ENCODE peak calls at places on chromosomes 7 and 10, in six cellular contexts. L is SJCRH30, O is upper lobe of right lung, M is astrocyte of the spinal cord, D is aorta, P is colonic mucosa. V is an unnamed sample.

GRCh38 chr7:20543565-20543964 is 71.9 kb upstream of the ABCB5 start:
- DNase-seq in L (no peak), O (no peak), P (no peak), D (no peak), M (no peak), V (no peak)

GRCh38 chr10:70480254-70480861 is 1.8 kb downstream of the PALD1 start:
- DNase-seq in M (no peak), O (no peak), D (no peak), P (no peak), L (no peak), V (no peak)

GRCh38 chr10:13110908-13111307 is 10.9 kb downstream of the OPTN start:
- DNase-seq in O (no peak), M (no peak), D (no peak), P (no peak), L (no peak), V (no peak)

GRCh38 chr10:59611048-59611447 is 98.6 kb downstream of the SLC16A9 start:
- DNase-seq in P (no peak), D (no peak), M (no peak), L (no peak), O (no peak), V (no peak)

GRCh38 chr10:88027570-88027969 is 164.1 kb downstream of the PTEN start:
- DNase-seq in P (no peak), M (no peak), O (no peak), L (no peak), D (no peak), V (no peak)

GRCh38 chr7:15801565-15801964 is 115.1 kb upstream of the MEOX2 start:
- DNase-seq in O (no peak), L (peak), P (no peak), D (no peak), M (peak), V (no peak)

GRCh38 chr10:12841826-12842225 is 159.7 kb downstream of the CCDC3 start:
- DNase-seq in P (no peak), L (no peak), M (no peak), O (no peak), D (no peak), V (peak)

GRCh38 chr7:32256376-32256775 is 186.2 kb upstream of the PDE1C start:
- DNase-seq in D (no peak), L (peak), P (no peak), O (no peak), M (no peak), V (no peak)

GRCh38 chr7:72446566-72447462 is 34.7 kb upstream of the CALN1 start:
- DNase-seq in M (no peak), L (peak), O (no peak), P (no peak), D (no peak), V (no peak)

GRCh38 chr7:40298421-40298820 is 163.6 kb downstream of the SUGCT start:
- DNase-seq in M (peak), L (peak), P (no peak), O (no peak), D (no peak), V (no peak)

GRCh38 chr10:107022600-107023354 is 141.7 kb downstream of the SORCS1 start:
- DNase-seq in M (no peak), L (peak), D (no peak), P (no peak), O (no peak), V (no peak)

GRCh38 chr10:132395704-132396494 is 1.1 kb upstream of the PWWP2B start:
- DNase-seq in O (peak), P (peak), D (peak), L (no peak), M (no peak), V (peak)

GRCh38 chr7:116173051-116174028 is 37.0 kb upstream of the TES start:
- DNase-seq in D (no peak), P (no peak), L (peak), M (peak), O (no peak), V (no peak)

GRCh38 chr7:140165422-140165821 is 11.4 kb downstream of the KDM7A start:
- DNase-seq in M (peak), O (no peak), L (no peak), D (no peak), P (no peak), V (no peak)

GRCh38 chr10:70358446-70358845 is 24.0 kb downstream of the LRRC20 start:
- DNase-seq in L (no peak), P (no peak), D (peak), O (no peak), M (no peak), V (no peak)

GRCh38 chr10:124285587-124286527 is 132.9 kb downstream of the OAT start:
- DNase-seq in D (peak), P (no peak), L (no peak), M (peak), O (peak), V (no peak)

GRCh38 chr7:143265017-143265693 is 1.9 kb downstream of the GSTK1 start:
- DNase-seq in O (no peak), D (no peak), M (no peak), P (no peak), L (peak), V (no peak)

GRCh38 chr10:126397640-126398382 is 9.5 kb upstream of the ADAM12 start:
- DNase-seq in P (no peak), O (no peak), L (peak), M (peak), D (no peak), V (no peak)

GRCh38 chr10:125160856-125161569 is 650 bp upstream of the CTBP2 start:
- DNase-seq in P (peak), O (peak), M (peak), D (peak), L (peak), V (peak)

GRCh38 chr10:29736325-29737208 is 101.8 kb upstream of the SVIL start:
- DNase-seq in P (peak), O (peak), L (peak), D (peak), M (peak), V (peak)

GRCh38 chr7:106119719-106120118 is 7.6 kb upstream of the SYPL1 start:
- DNase-seq in M (no peak), L (no peak), D (no peak), O (no peak), P (no peak), V (no peak)

GRCh38 chr7:74717889-74718288 is 55.9 kb upstream of the NCF1 start:
- DNase-seq in L (no peak), D (no peak), O (no peak), M (no peak), P (no peak), V (no peak)

DNA sequence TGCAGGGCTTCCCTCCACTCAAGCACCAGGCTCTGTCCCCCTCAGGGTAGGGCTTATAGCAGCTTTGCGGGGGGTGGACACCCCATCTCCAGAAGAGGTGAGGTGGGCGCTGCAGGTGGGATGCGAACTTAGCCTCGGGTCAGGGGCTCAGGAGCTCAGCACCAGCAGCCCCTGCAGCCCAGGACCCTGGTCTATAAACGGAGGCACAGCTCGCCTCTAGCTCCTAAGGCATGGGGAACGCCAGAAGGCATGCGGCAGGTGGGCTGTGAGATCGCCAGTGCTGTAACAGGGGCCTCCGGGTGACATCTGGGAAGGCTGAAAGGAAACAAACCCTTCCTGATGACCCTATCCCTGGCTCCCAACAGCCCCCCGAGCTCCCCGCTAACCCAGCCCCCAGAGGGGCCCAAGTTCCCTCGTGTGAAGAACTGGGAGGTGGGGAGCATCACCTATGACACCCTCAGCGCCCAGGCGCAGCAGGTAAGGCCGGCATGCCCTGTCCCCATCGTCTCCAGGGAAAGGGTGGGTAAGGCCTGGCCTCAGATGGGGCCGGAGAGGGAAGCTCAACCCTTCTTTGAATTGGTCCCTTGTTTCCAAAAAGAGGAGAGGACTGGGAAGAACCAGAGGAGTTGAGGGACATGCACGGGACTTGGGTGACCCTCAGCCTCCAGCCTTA is 4.2 kb downstream of the NOS3 start:
- DNase-seq in P (no peak), O (no peak), D (no peak), L (peak), M (no peak), V (no peak)
- H3K4me3 ChIP-seq in P (no peak), O (peak), D (no peak), L (no peak), M (no peak), V (peak)

GRCh38 chr10:101229275-101230184 is at the start of gene LBX1:
- DNase-seq in M (no peak), L (peak), O (no peak), D (no peak), P (no peak), V (peak)
- H3K4me3 ChIP-seq in M (no peak), L (peak), O (peak), D (no peak), P (no peak), V (peak)

GRCh38 chr7:158903897-158904541 is 47.7 kb downstream of the DYNC2I1 start:
- DNase-seq in O (no peak), D (no peak), L (no peak), P (no peak), M (no peak), V (no peak)

GRCh38 chr7:158908552-158908951 is 52.2 kb downstream of the DYNC2I1 start:
- DNase-seq in P (no peak), O (no peak), L (no peak), D (no peak), M (no peak), V (no peak)

GRCh38 chr7:158910254-158911053 is 54.1 kb downstream of the DYNC2I1 start:
- DNase-seq in M (no peak), L (no peak), O (no peak), D (no peak), P (no peak), V (no peak)

GRCh38 chr7:158904599-158904998 is 48.2 kb downstream of the DYNC2I1 start:
- DNase-seq in M (no peak), O (no peak), D (no peak), L (no peak), P (no peak), V (no peak)

GRCh38 chr7:158907390-158907789 is 51.0 kb downstream of the DYNC2I1 start:
- DNase-seq in M (no peak), O (no peak), L (no peak), D (no peak), P (no peak), V (no peak)
- H3K4me3 ChIP-seq in M (no peak), O (no peak), L (no peak), D (no peak), P (no peak), V (no peak)

GRCh38 chr10:114822771-114823463 is 1.3 kb downstream of the FHIP2A start:
- DNase-seq in O (no peak), P (no peak), D (no peak), M (peak), L (peak), V (no peak)

GRCh38 chr10:114821293-114821914 is at the start of gene FHIP2A:
- DNase-seq in D (peak), M (peak), L (peak), P (peak), O (peak), V (peak)

GRCh38 chr10:114825513-114826253 is 4.1 kb downstream of the FHIP2A start:
- DNase-seq in D (no peak), P (no peak), O (no peak), L (no peak), M (peak), V (no peak)

GRCh38 chr10:114821915-114822770 is 563 bp downstream of the FHIP2A start:
- DNase-seq in L (peak), O (no peak), D (peak), M (peak), P (peak), V (peak)

DNA sequence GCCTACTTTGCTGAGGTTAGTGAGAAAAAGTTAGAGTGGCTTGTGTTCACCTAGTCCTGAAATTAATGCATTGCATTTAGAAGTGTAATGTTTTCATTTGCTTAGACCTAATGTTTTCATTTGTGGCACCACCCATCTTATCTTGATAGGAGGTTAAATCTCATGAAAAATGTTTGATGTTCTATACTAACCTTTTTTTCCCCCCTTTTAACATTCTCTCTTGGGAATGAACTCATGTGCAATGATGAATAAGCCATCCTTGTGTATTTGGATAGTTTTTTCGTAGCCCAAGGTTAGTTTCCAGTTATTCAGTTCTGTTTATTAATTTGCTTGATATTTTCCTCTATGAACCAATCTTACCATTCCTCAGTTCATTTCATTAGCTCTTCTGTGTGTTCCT is 2.8 kb downstream of the FHIP2A start:
- DNase-seq in D (no peak), O (no peak), M (peak), P (no peak), L (no peak), V (no peak)
- H3K4me3 ChIP-seq in D (peak), O (peak), M (no peak), P (no peak), L (no peak), V (peak)

DNA sequence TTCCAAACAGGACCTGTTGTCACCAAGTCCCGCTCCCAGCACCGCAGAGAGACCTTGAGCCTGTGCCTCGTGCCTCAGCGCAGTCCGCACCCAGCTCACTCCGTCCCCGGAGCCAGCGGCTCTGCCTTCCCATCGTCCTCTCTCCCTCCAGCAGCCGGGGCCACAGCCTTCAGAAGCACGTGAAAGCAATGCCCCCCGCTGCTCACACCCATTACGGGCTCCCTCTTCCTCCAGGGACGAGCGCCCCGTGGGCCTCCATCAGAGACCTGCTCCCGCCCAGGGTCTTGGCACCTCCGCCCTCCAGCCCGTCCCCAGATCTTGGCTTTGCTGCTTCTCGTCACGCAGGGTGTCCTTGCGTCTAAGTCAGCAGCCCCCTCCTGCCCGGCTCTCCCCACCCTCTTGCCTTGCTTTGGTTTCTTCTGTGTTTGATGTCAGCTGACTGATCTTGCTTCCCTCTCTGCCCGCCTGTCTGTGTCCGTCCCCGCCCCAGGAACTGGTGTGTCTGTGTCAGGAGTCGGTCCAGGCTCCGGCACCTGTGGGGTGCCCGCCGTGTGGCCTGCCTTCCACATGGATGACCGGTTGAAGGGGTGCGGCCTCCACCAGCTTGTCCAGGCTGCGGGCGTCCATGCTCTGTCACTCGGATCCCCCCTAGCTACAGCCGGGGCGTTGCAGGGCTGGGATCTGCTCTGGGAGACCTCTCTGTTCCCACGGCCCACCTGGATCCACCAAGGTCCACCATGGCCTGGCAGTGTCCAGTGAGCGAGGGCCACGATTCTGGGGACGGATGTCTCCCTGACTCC is 61.9 kb downstream of the FOXL3 start:
- DNase-seq in L (no peak), M (no peak), D (no peak), O (no peak), P (no peak), V (no peak)
- H3K4me3 ChIP-seq in L (no peak), M (no peak), D (no peak), O (peak), P (no peak), V (no peak)